ENCODE peak calls at places on chromosomes 11 and 22, in eight cellular contexts. J, D, Y, T, C, P, R and S are unnamed samples. For H3K4me1, the result is how much of the 10 kb centered on the place peaks cover.

GRCh38 chr22:17107547-17107810 is 13.7 kb downstream of the TMEM121B start:
- DNase-seq in J (no peak), D (no peak), Y (no peak), T (no peak), C (no peak), P (no peak), R (no peak), S (no peak)

GRCh38 chr11:102813484-102813883 is 15.5 kb upstream of the MMP1 start:
- DNase-seq in J (no peak), D (no peak), Y (no peak), T (no peak), C (no peak), P (no peak), R (no peak), S (no peak)

GRCh38 chr11:125921042-125921441 is 16.7 kb downstream of the DDX25 start:
- DNase-seq in J (no peak), D (no peak), Y (no peak), T (no peak), C (no peak), P (no peak), R (no peak), S (no peak)

GRCh38 chr11:60288531-60288930 is 8.1 kb downstream of the MS4A4A start:
- DNase-seq in J (no peak), D (no peak), Y (no peak), T (no peak), C (no peak), P (no peak), R (no peak), S (no peak)

GRCh38 chr11:28585007-28585406 is 476.8 kb downstream of the METTL15 start:
- DNase-seq in J (no peak), D (peak), Y (no peak), T (no peak), C (no peak), P (no peak), R (no peak), S (peak)

GRCh38 chr22:47996446-47996857 is 1234.0 kb downstream of the TBC1D22A start:
- DNase-seq in J (no peak), D (no peak), Y (no peak), T (no peak), C (no peak), P (no peak), R (no peak), S (no peak)

GRCh38 chr11:95547186-95547585 is 242.4 kb downstream of the FAM76B start:
- DNase-seq in J (no peak), D (no peak), Y (no peak), T (no peak), C (no peak), P (no peak), R (no peak), S (no peak)

GRCh38 chr11:113831314-113831713 is 44.1 kb downstream of the USP28 start:
- DNase-seq in J (no peak), D (no peak), Y (no peak), T (no peak), C (no peak), P (no peak), R (no peak), S (no peak)

GRCh38 chr11:61011950-61012830 is 40.7 kb downstream of the CD6 start:
- DNase-seq in J (no peak), D (peak), Y (no peak), T (no peak), C (no peak), P (no peak), R (no peak), S (peak)

GRCh38 chr11:13831707-13832106 is 130.8 kb upstream of the SPON1 start:
- DNase-seq in J (no peak), D (no peak), Y (no peak), T (no peak), C (no peak), P (no peak), R (no peak), S (no peak)

GRCh38 chr11:67279589-67280340 is 9.3 kb upstream of the ANKRD13D start:
- DNase-seq in J (no peak), D (no peak), Y (peak), T (peak), C (peak), P (no peak), R (peak), S (no peak)

GRCh38 chr11:74683279-74683871 is 47.9 kb downstream of the CHRDL2 start:
- DNase-seq in J (no peak), D (no peak), Y (peak), T (peak), C (peak), P (no peak), R (peak), S (no peak)

GRCh38 chr11:1717745-1718144 is 20.8 kb downstream of the KRTAP5-6 start:
- DNase-seq in J (no peak), D (no peak), Y (no peak), T (no peak), C (no peak), P (no peak), R (no peak), S (no peak)

GRCh38 chr22:44407404-44408226 is 90.4 kb downstream of the RTL6 start:
- DNase-seq in J (no peak), D (no peak), Y (peak), T (peak), C (no peak), P (no peak), R (peak), S (no peak)

GRCh38 chr11:129950319-129951034 is 52.2 kb downstream of the PRDM10 start:
- DNase-seq in J (peak), D (peak), Y (peak), T (peak), C (no peak), P (peak), R (peak), S (no peak)

GRCh38 chr11:60951909-60952741 is at the start of gene SLC15A3:
- DNase-seq in J (peak), D (peak), Y (peak), T (peak), C (peak), P (peak), R (peak), S (no peak)

DNA sequence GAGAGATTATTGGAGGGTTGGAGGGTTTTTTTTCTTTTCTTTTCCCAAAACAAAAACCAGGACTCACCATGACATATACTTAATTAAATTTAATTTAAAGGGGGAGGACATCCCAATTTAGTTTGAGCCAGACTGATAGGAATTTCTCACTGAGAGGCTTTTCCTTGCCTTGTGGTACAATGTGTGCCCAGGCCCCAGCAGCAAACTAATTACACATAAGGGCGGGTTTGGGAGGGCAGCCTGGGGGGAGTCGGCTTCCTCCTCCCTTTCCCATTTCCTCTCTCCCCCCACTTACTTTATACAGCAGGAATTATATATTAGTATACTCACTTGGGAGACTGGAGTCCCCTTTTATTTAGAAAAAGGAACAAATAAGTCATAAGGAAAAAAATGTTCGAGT is 2.9 kb downstream of the TEAD1 start:
- DNase-seq in J (no peak), D (no peak), Y (no peak), T (no peak), C (no peak), P (no peak), R (no peak), S (no peak)
- H3K27ac ChIP-seq in J (peak), D (peak), Y (peak), T (peak), C (peak), P (peak), R (no peak), S (peak)

GRCh38 chr22:49825944-49826602 is 1.6 kb downstream of the BRD1 start:
- DNase-seq in J (no peak), D (peak), Y (no peak), T (peak), C (no peak), P (no peak), R (peak), S (peak)
- H3K4me1 ChIP-seq in J (under half), D (under half), Y (under half), T (under half), C (under half), P (under half), R (under half), S (under half)

GRCh38 chr11:57599381-57599780 is 1.9 kb downstream of the SERPING1 start:
- DNase-seq in J (no peak), D (no peak), Y (no peak), T (no peak), C (no peak), P (no peak), R (no peak), S (no peak)

GRCh38 chr11:57596266-57596885 is 1.1 kb upstream of the SERPING1 start:
- DNase-seq in J (no peak), D (no peak), Y (no peak), T (no peak), C (no peak), P (no peak), R (no peak), S (no peak)

GRCh38 chr11:57597461-57597892 is at the start of gene SERPING1:
- DNase-seq in J (peak), D (no peak), Y (peak), T (peak), C (peak), P (peak), R (peak), S (no peak)

GRCh38 chr11:57597971-57598830 is 716 bp downstream of the SERPING1 start:
- DNase-seq in J (peak), D (peak), Y (peak), T (peak), C (peak), P (peak), R (peak), S (no peak)

DNA sequence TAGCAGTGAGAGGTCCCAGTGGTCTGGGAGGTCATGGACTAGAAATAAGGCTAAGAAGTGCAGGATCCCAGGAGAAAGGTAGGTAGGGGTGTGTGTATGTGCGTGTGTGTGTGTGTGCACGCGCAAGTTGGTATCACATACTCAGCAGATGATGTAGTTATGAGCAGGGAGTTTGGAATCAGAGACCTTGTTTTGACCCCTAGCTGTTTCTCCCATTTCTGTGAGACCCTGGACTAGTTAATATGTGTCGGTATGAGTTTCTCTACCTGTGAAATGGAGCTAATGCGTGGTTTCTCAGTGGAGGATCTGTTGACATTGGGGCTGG is 1.3 kb downstream of the SERPING1 start:
- DNase-seq in J (no peak), D (peak), Y (no peak), T (no peak), C (peak), P (no peak), R (no peak), S (no peak)
- H3K4me3 ChIP-seq in J (peak), D (peak), Y (peak), T (peak), C (peak), P (peak), R (peak), S (no peak)

DNA sequence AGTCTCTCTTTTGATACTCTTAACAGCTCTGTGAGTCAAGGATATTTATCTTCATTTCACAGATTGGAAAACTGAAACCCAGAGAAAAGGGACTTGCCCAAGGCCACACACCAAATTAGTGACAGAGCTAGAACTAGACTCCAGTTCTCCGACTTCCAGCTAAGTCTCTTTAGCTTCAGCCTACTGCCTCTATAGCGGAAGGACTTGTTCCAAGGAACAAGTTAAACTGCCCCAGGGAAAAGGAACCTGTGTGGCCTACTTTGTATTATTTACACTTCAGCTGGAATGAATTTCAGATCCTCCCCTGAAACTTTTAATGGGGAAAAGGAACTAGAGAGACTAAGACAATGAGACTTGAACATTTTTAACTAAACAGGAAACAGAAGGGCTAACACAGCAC is 1.2 kb downstream of the LRRC51 start:
- DNase-seq in J (no peak), D (no peak), Y (no peak), T (no peak), C (no peak), P (no peak), R (no peak), S (peak)
- H3K27ac ChIP-seq in J (no peak), D (no peak), Y (no peak), T (peak), C (no peak), P (peak), R (no peak), S (peak)